ENCODE peak calls at places on chromosomes 12 and 14, in four cellular contexts. K is NCI-H510A, T is HS-27A, M is epithelial cell of proximal tubule. H is an unnamed sample.

GRCh38 chr12:96399919-96400630 is at the start of gene CDK17:
- DNase-seq in T (peak; percentile 57), M (no peak), K (peak; percentile 79), H (peak; percentile 57)

GRCh38 chr14:103634156-103634555 is 5.1 kb downstream of the KLC1 start:
- DNase-seq in K (no peak), T (no peak), M (no peak), H (no peak)

GRCh38 chr14:62709773-62710172 is 335.5 kb downstream of the KCNH5 start:
- DNase-seq in T (no peak), K (no peak), M (no peak), H (no peak)

GRCh38 chr14:98840076-98840475 is 431.9 kb downstream of the BCL11B start:
- DNase-seq in K (no peak), M (no peak), T (no peak), H (no peak)

GRCh38 chr14:75442642-75443041 is 14.8 kb downstream of the JDP2 start:
- DNase-seq in M (no peak), K (no peak), T (no peak), H (no peak)

GRCh38 chr12:1157046-1157445 is 166.0 kb downstream of the ERC1 start:
- DNase-seq in K (no peak), M (no peak), T (no peak), H (no peak)

GRCh38 chr12:116392061-116392460 is 114.6 kb upstream of the MED13L start:
- DNase-seq in M (no peak), K (no peak), T (no peak), H (no peak)

GRCh38 chr12:38541849-38542248 is 225.3 kb downstream of the ALG10B start:
- DNase-seq in K (no peak), T (no peak), M (no peak), H (no peak)

GRCh38 chr12:58341791-58342190 is 400.4 kb downstream of the ATP23 start:
- DNase-seq in K (no peak), M (no peak), T (no peak), H (peak; percentile 85)

GRCh38 chr12:85424581-85425348 is 144.7 kb downstream of the ALX1 start:
- DNase-seq in K (no peak), M (no peak), T (no peak), H (no peak)

GRCh38 chr14:92701826-92702225 is 46.6 kb downstream of the LGMN start:
- DNase-seq in M (no peak), T (no peak), K (no peak), H (no peak)

GRCh38 chr12:106147956-106148355 is 9.2 kb upstream of the NUAK1 start:
- DNase-seq in M (no peak), K (no peak), T (no peak), H (peak; percentile 70)

GRCh38 chr12:32025906-32026305 is 66.7 kb downstream of the RESF1 start:
- DNase-seq in M (no peak), K (no peak), T (no peak), H (no peak)

GRCh38 chr14:98138666-98139065 is 1133.3 kb downstream of the BCL11B start:
- DNase-seq in M (no peak), K (no peak), T (no peak), H (no peak)

GRCh38 chr12:45490232-45490881 is 239.1 kb upstream of the ARID2 start:
- DNase-seq in T (no peak), M (no peak), K (no peak), H (no peak)

GRCh38 chr14:64880382-64881121 is 845 bp upstream of the SPTB start:
- DNase-seq in T (no peak), K (peak; percentile 65), M (no peak), H (no peak)

GRCh38 chr12:109648446-109648980 is 65.1 kb upstream of the FAM222A start:
- DNase-seq in M (no peak), T (no peak), K (no peak), H (no peak)

GRCh38 chr14:94970937-94971730 is 186.2 kb downstream of the DICER1 start:
- DNase-seq in K (no peak), M (no peak), T (no peak), H (no peak)

GRCh38 chr14:68363841-68364711 is 428.8 kb downstream of the ZFP36L1 start:
- DNase-seq in M (no peak), T (no peak), K (no peak), H (no peak)

GRCh38 chr14:60025586-60025985 is 66.1 kb upstream of the PCNX4 start:
- DNase-seq in M (no peak), K (no peak), T (no peak), H (no peak)

GRCh38 chr14:90518941-90519256 is 122.1 kb downstream of the CALM1 start:
- DNase-seq in M (no peak), T (no peak), K (no peak), H (no peak)

H was measured in DMS153.